ENCODE peak calls at places on chromosomes 12 and 14, in nine cellular contexts. One of them, this sample, is unnamed.

GRCh38 chr12:57110189-57111045 is 745 bp downstream of the STAT6 start:
- DNase-seq in CD8-positive, alpha-beta T cell: peak
- DNase-seq in GM19239: peak
- DNase-seq in fibroblast of mammary gland: peak
- DNase-seq in CD8-positive, alpha-beta memory T cell: peak
- DNase-seq in SW480: no peak
- DNase-seq in CD4-positive, alpha-beta T cell: peak
- DNase-seq in A172: no peak
- DNase-seq in fibroblast of pulmonary artery: no peak
- DNase-seq in this sample: peak

GRCh38 chr14:54642121-54642520 is 75.2 kb downstream of the SAMD4A start:
- DNase-seq in SW480: no peak
- DNase-seq in GM19239: no peak
- DNase-seq in CD4-positive, alpha-beta T cell: no peak
- DNase-seq in fibroblast of pulmonary artery: no peak
- DNase-seq in fibroblast of mammary gland: no peak
- DNase-seq in A172: no peak
- DNase-seq in CD8-positive, alpha-beta memory T cell: no peak
- DNase-seq in CD8-positive, alpha-beta T cell: no peak
- DNase-seq in this sample: no peak

GRCh38 chr14:68941820-68942219 is 37.3 kb downstream of the ACTN1 start:
- DNase-seq in A172: peak
- DNase-seq in CD8-positive, alpha-beta memory T cell: no peak
- DNase-seq in GM19239: no peak
- DNase-seq in fibroblast of pulmonary artery: peak
- DNase-seq in fibroblast of mammary gland: peak
- DNase-seq in CD4-positive, alpha-beta T cell: no peak
- DNase-seq in SW480: peak
- DNase-seq in CD8-positive, alpha-beta T cell: no peak
- DNase-seq in this sample: peak

GRCh38 chr14:105945891-105946290 is 419.5 kb downstream of the TMEM121 start:
- DNase-seq in A172: no peak
- DNase-seq in SW480: peak
- DNase-seq in CD8-positive, alpha-beta T cell: no peak
- DNase-seq in CD4-positive, alpha-beta T cell: no peak
- DNase-seq in fibroblast of mammary gland: no peak
- DNase-seq in CD8-positive, alpha-beta memory T cell: no peak
- DNase-seq in fibroblast of pulmonary artery: no peak
- DNase-seq in GM19239: no peak
- DNase-seq in this sample: no peak

GRCh38 chr12:19199322-19199721 is 69.8 kb downstream of the PLEKHA5 start:
- DNase-seq in CD8-positive, alpha-beta memory T cell: no peak
- DNase-seq in SW480: no peak
- DNase-seq in A172: no peak
- DNase-seq in CD4-positive, alpha-beta T cell: no peak
- DNase-seq in CD8-positive, alpha-beta T cell: no peak
- DNase-seq in GM19239: no peak
- DNase-seq in fibroblast of mammary gland: no peak
- DNase-seq in fibroblast of pulmonary artery: no peak
- DNase-seq in this sample: no peak

GRCh38 chr12:132451172-132451835 is 38.6 kb upstream of the FBRSL1 start:
- DNase-seq in CD8-positive, alpha-beta memory T cell: no peak
- DNase-seq in CD4-positive, alpha-beta T cell: no peak
- DNase-seq in A172: no peak
- DNase-seq in SW480: no peak
- DNase-seq in fibroblast of mammary gland: no peak
- DNase-seq in GM19239: no peak
- DNase-seq in fibroblast of pulmonary artery: no peak
- DNase-seq in CD8-positive, alpha-beta T cell: no peak
- DNase-seq in this sample: no peak

GRCh38 chr12:62933220-62933870 is 1.6 kb downstream of the PPM1H start:
- DNase-seq in fibroblast of mammary gland: no peak
- DNase-seq in CD8-positive, alpha-beta T cell: no peak
- DNase-seq in GM19239: no peak
- DNase-seq in CD4-positive, alpha-beta T cell: no peak
- DNase-seq in CD8-positive, alpha-beta memory T cell: no peak
- DNase-seq in A172: no peak
- DNase-seq in SW480: peak
- DNase-seq in fibroblast of pulmonary artery: no peak
- DNase-seq in this sample: no peak

GRCh38 chr12:1591029-1591428 is 3.4 kb downstream of the FBXL14 start:
- DNase-seq in GM19239: no peak
- DNase-seq in CD8-positive, alpha-beta T cell: no peak
- DNase-seq in SW480: peak
- DNase-seq in CD4-positive, alpha-beta T cell: peak
- DNase-seq in CD8-positive, alpha-beta memory T cell: peak
- DNase-seq in fibroblast of pulmonary artery: peak
- DNase-seq in A172: no peak
- DNase-seq in fibroblast of mammary gland: peak
- DNase-seq in this sample: peak

GRCh38 chr12:132429122-132429931 is 60.6 kb upstream of the FBRSL1 start:
- DNase-seq in A172: peak
- DNase-seq in CD8-positive, alpha-beta T cell: no peak
- DNase-seq in fibroblast of pulmonary artery: no peak
- DNase-seq in SW480: peak
- DNase-seq in CD4-positive, alpha-beta T cell: no peak
- DNase-seq in GM19239: no peak
- DNase-seq in fibroblast of mammary gland: no peak
- DNase-seq in CD8-positive, alpha-beta memory T cell: no peak
- DNase-seq in this sample: no peak

GRCh38 chr12:4858385-4858784 is 51.3 kb upstream of the KCNA1 start:
- DNase-seq in CD4-positive, alpha-beta T cell: no peak
- DNase-seq in fibroblast of pulmonary artery: no peak
- DNase-seq in SW480: peak
- DNase-seq in A172: no peak
- DNase-seq in CD8-positive, alpha-beta T cell: no peak
- DNase-seq in GM19239: no peak
- DNase-seq in CD8-positive, alpha-beta memory T cell: no peak
- DNase-seq in fibroblast of mammary gland: no peak
- DNase-seq in this sample: no peak

GRCh38 chr14:24275524-24276139 is 4.2 kb upstream of the RABGGTA start:
- DNase-seq in GM19239: no peak
- DNase-seq in A172: no peak
- DNase-seq in CD4-positive, alpha-beta T cell: no peak
- DNase-seq in SW480: no peak
- DNase-seq in fibroblast of pulmonary artery: no peak
- DNase-seq in fibroblast of mammary gland: no peak
- DNase-seq in CD8-positive, alpha-beta memory T cell: no peak
- DNase-seq in CD8-positive, alpha-beta T cell: no peak
- DNase-seq in this sample: no peak

GRCh38 chr14:87170179-87170578 is 822.8 kb downstream of the GALC start:
- DNase-seq in CD8-positive, alpha-beta T cell: no peak
- DNase-seq in A172: no peak
- DNase-seq in GM19239: no peak
- DNase-seq in CD4-positive, alpha-beta T cell: no peak
- DNase-seq in fibroblast of mammary gland: no peak
- DNase-seq in SW480: no peak
- DNase-seq in fibroblast of pulmonary artery: no peak
- DNase-seq in CD8-positive, alpha-beta memory T cell: no peak
- DNase-seq in this sample: peak

GRCh38 chr14:20632831-20633771 is 8.4 kb downstream of the OR6S1 start:
- DNase-seq in CD4-positive, alpha-beta T cell: peak
- DNase-seq in GM19239: peak
- DNase-seq in A172: peak
- DNase-seq in fibroblast of mammary gland: peak
- DNase-seq in SW480: peak
- DNase-seq in CD8-positive, alpha-beta memory T cell: peak
- DNase-seq in CD8-positive, alpha-beta T cell: peak
- DNase-seq in fibroblast of pulmonary artery: peak
- DNase-seq in this sample: peak

GRCh38 chr12:122793685-122794106 is 19.3 kb downstream of the CCDC62 start:
- DNase-seq in CD8-positive, alpha-beta T cell: no peak
- DNase-seq in SW480: peak
- DNase-seq in CD8-positive, alpha-beta memory T cell: no peak
- DNase-seq in CD4-positive, alpha-beta T cell: no peak
- DNase-seq in fibroblast of mammary gland: peak
- DNase-seq in GM19239: no peak
- DNase-seq in fibroblast of pulmonary artery: peak
- DNase-seq in A172: peak
- DNase-seq in this sample: peak

GRCh38 chr12:130120012-130120805 is 42.1 kb upstream of the FZD10 start:
- DNase-seq in SW480: no peak
- DNase-seq in CD8-positive, alpha-beta memory T cell: no peak
- DNase-seq in fibroblast of mammary gland: no peak
- DNase-seq in CD8-positive, alpha-beta T cell: no peak
- DNase-seq in fibroblast of pulmonary artery: no peak
- DNase-seq in CD4-positive, alpha-beta T cell: no peak
- DNase-seq in GM19239: no peak
- DNase-seq in A172: no peak
- DNase-seq in this sample: no peak

GRCh38 chr12:109804820-109805761 is 28.1 kb downstream of the TRPV4 start:
- DNase-seq in A172: peak
- DNase-seq in fibroblast of mammary gland: peak
- DNase-seq in SW480: no peak
- DNase-seq in CD8-positive, alpha-beta T cell: peak
- DNase-seq in fibroblast of pulmonary artery: peak
- DNase-seq in CD4-positive, alpha-beta T cell: peak
- DNase-seq in GM19239: peak
- DNase-seq in CD8-positive, alpha-beta memory T cell: peak
- DNase-seq in this sample: peak

GRCh38 chr12:68240079-68240478 is 13.3 kb downstream of the IL22 start:
- DNase-seq in CD8-positive, alpha-beta memory T cell: no peak
- DNase-seq in fibroblast of mammary gland: peak
- DNase-seq in fibroblast of pulmonary artery: peak
- DNase-seq in CD4-positive, alpha-beta T cell: no peak
- DNase-seq in A172: peak
- DNase-seq in GM19239: no peak
- DNase-seq in SW480: no peak
- DNase-seq in CD8-positive, alpha-beta T cell: no peak
- DNase-seq in this sample: peak

GRCh38 chr12:98456583-98457573 is 58.5 kb upstream of the TMPO start:
- DNase-seq in fibroblast of pulmonary artery: peak
- DNase-seq in GM19239: no peak
- DNase-seq in fibroblast of mammary gland: peak
- DNase-seq in CD8-positive, alpha-beta T cell: no peak
- DNase-seq in SW480: peak
- DNase-seq in CD8-positive, alpha-beta memory T cell: no peak
- DNase-seq in CD4-positive, alpha-beta T cell: no peak
- DNase-seq in A172: no peak
- DNase-seq in this sample: peak

GRCh38 chr12:92085040-92085439 is 60.6 kb downstream of the BTG1 start:
- DNase-seq in fibroblast of mammary gland: no peak
- DNase-seq in CD8-positive, alpha-beta T cell: no peak
- DNase-seq in CD4-positive, alpha-beta T cell: no peak
- DNase-seq in fibroblast of pulmonary artery: no peak
- DNase-seq in GM19239: no peak
- DNase-seq in CD8-positive, alpha-beta memory T cell: no peak
- DNase-seq in SW480: no peak
- DNase-seq in A172: no peak
- DNase-seq in this sample: no peak

GRCh38 chr14:74955229-74955999 is at the start of gene PGF:
- DNase-seq in GM19239: peak
- DNase-seq in CD8-positive, alpha-beta memory T cell: peak
- DNase-seq in A172: no peak
- DNase-seq in CD8-positive, alpha-beta T cell: no peak
- DNase-seq in CD4-positive, alpha-beta T cell: peak
- DNase-seq in fibroblast of mammary gland: peak
- DNase-seq in fibroblast of pulmonary artery: peak
- DNase-seq in SW480: peak
- DNase-seq in this sample: peak

GRCh38 chr12:80902711-80903110 is 35.0 kb downstream of the LIN7A start:
- DNase-seq in CD4-positive, alpha-beta T cell: no peak
- DNase-seq in GM19239: no peak
- DNase-seq in fibroblast of mammary gland: no peak
- DNase-seq in A172: no peak
- DNase-seq in fibroblast of pulmonary artery: no peak
- DNase-seq in CD8-positive, alpha-beta memory T cell: no peak
- DNase-seq in CD8-positive, alpha-beta T cell: no peak
- DNase-seq in SW480: no peak
- DNase-seq in this sample: peak

GRCh38 chr12:18139989-18140596 is 50.1 kb upstream of the RERGL start:
- DNase-seq in fibroblast of mammary gland: peak
- DNase-seq in CD8-positive, alpha-beta memory T cell: no peak
- DNase-seq in fibroblast of pulmonary artery: peak
- DNase-seq in SW480: peak
- DNase-seq in A172: peak
- DNase-seq in CD8-positive, alpha-beta T cell: no peak
- DNase-seq in CD4-positive, alpha-beta T cell: no peak
- DNase-seq in GM19239: no peak
- DNase-seq in this sample: peak

GRCh38 chr14:21921453-21921852 is 247.8 kb upstream of the OR4E1 start:
- DNase-seq in fibroblast of mammary gland: no peak
- DNase-seq in CD4-positive, alpha-beta T cell: no peak
- DNase-seq in fibroblast of pulmonary artery: no peak
- DNase-seq in A172: no peak
- DNase-seq in SW480: no peak
- DNase-seq in CD8-positive, alpha-beta memory T cell: no peak
- DNase-seq in CD8-positive, alpha-beta T cell: no peak
- DNase-seq in GM19239: no peak
- DNase-seq in this sample: no peak

GRCh38 chr14:34604990-34605389 is 25.0 kb downstream of the SNX6 start:
- DNase-seq in SW480: no peak
- DNase-seq in fibroblast of pulmonary artery: peak
- DNase-seq in CD8-positive, alpha-beta T cell: no peak
- DNase-seq in A172: no peak
- DNase-seq in GM19239: no peak
- DNase-seq in fibroblast of mammary gland: peak
- DNase-seq in CD4-positive, alpha-beta T cell: no peak
- DNase-seq in CD8-positive, alpha-beta memory T cell: no peak
- DNase-seq in this sample: peak

GRCh38 chr14:88612981-88613380 is 50.1 kb downstream of the ZC3H14 start:
- DNase-seq in fibroblast of mammary gland: peak
- DNase-seq in CD4-positive, alpha-beta T cell: no peak
- DNase-seq in CD8-positive, alpha-beta T cell: no peak
- DNase-seq in A172: no peak
- DNase-seq in CD8-positive, alpha-beta memory T cell: no peak
- DNase-seq in SW480: peak
- DNase-seq in fibroblast of pulmonary artery: no peak
- DNase-seq in GM19239: no peak
- DNase-seq in this sample: peak

GRCh38 chr12:116015525-116015924 is 262.0 kb downstream of the MED13L start:
- DNase-seq in fibroblast of pulmonary artery: peak
- DNase-seq in CD8-positive, alpha-beta memory T cell: no peak
- DNase-seq in CD4-positive, alpha-beta T cell: no peak
- DNase-seq in A172: peak
- DNase-seq in CD8-positive, alpha-beta T cell: no peak
- DNase-seq in SW480: peak
- DNase-seq in GM19239: no peak
- DNase-seq in fibroblast of mammary gland: peak
- DNase-seq in this sample: peak

GRCh38 chr12:115838952-115839351 is 438.5 kb downstream of the MED13L start:
- DNase-seq in SW480: no peak
- DNase-seq in CD8-positive, alpha-beta T cell: no peak
- DNase-seq in CD8-positive, alpha-beta memory T cell: no peak
- DNase-seq in fibroblast of mammary gland: no peak
- DNase-seq in GM19239: no peak
- DNase-seq in fibroblast of pulmonary artery: no peak
- DNase-seq in CD4-positive, alpha-beta T cell: no peak
- DNase-seq in A172: no peak
- DNase-seq in this sample: no peak

GRCh38 chr12:57522887-57523705 is 472 bp downstream of the MBD6 start:
- DNase-seq in SW480: no peak
- DNase-seq in CD8-positive, alpha-beta T cell: peak
- DNase-seq in GM19239: no peak
- DNase-seq in CD8-positive, alpha-beta memory T cell: peak
- DNase-seq in A172: peak
- DNase-seq in fibroblast of pulmonary artery: peak
- DNase-seq in fibroblast of mammary gland: no peak
- DNase-seq in CD4-positive, alpha-beta T cell: peak
- DNase-seq in this sample: peak

GRCh38 chr12:79555006-79555925 is 135.5 kb downstream of the PAWR start:
- DNase-seq in CD8-positive, alpha-beta memory T cell: no peak
- DNase-seq in CD4-positive, alpha-beta T cell: no peak
- DNase-seq in GM19239: no peak
- DNase-seq in CD8-positive, alpha-beta T cell: no peak
- DNase-seq in fibroblast of mammary gland: peak
- DNase-seq in fibroblast of pulmonary artery: peak
- DNase-seq in SW480: peak
- DNase-seq in A172: peak
- DNase-seq in this sample: peak

GRCh38 chr12:132152921-132153321 is 8.7 kb downstream of the NOC4L start:
- DNase-seq in SW480: no peak
- DNase-seq in CD8-positive, alpha-beta T cell: no peak
- DNase-seq in fibroblast of mammary gland: no peak
- DNase-seq in A172: no peak
- DNase-seq in CD4-positive, alpha-beta T cell: no peak
- DNase-seq in GM19239: no peak
- DNase-seq in fibroblast of pulmonary artery: no peak
- DNase-seq in CD8-positive, alpha-beta memory T cell: no peak
- DNase-seq in this sample: no peak

GRCh38 chr12:78865297-78865955 is 852 bp downstream of the SYT1 start:
- DNase-seq in CD4-positive, alpha-beta T cell: no peak
- DNase-seq in CD8-positive, alpha-beta memory T cell: no peak
- DNase-seq in A172: no peak
- DNase-seq in fibroblast of mammary gland: no peak
- DNase-seq in CD8-positive, alpha-beta T cell: no peak
- DNase-seq in SW480: no peak
- DNase-seq in fibroblast of pulmonary artery: peak
- DNase-seq in GM19239: no peak
- DNase-seq in this sample: peak